ENCODE peak calls at places on chromosomes 11 and 22, in seven cellular contexts. One of them, this sample, is unnamed.

GRCh38 chr11:19370100-19370861 is 129.5 kb upstream of the E2F8 start:
- DNase-seq in activated T-helper 9 cell treated with anti-CD3 and anti-CD28 coated beads, Interleukin-2, amount 50 U/mL, for 16 hours: no peak
- DNase-seq in stromal cell of bone marrow: no peak
- DNase-seq in stimulated activated CD8-positive, alpha-beta memory T cell treated with anti-CD3 and anti-CD28 coated beads, Interleukin-4, amount 100 ng/mL, for 24 hours: no peak
- DNase-seq in NCI-H2029 treated with DMSO at 0.1 percent for 48 hours: no peak
- DNase-seq in naive thymus-derived CD8-positive, alpha-beta T cell: no peak
- DNase-seq in ecto neural progenitor cell: no peak
- DNase-seq in this sample: no peak

GRCh38 chr11:62266558-62266957 is 3.4 kb upstream of the SCGB2A2 start:
- DNase-seq in activated T-helper 9 cell treated with anti-CD3 and anti-CD28 coated beads, Interleukin-2, amount 50 U/mL, for 16 hours: no peak
- DNase-seq in stromal cell of bone marrow: peak
- DNase-seq in stimulated activated CD8-positive, alpha-beta memory T cell treated with anti-CD3 and anti-CD28 coated beads, Interleukin-4, amount 100 ng/mL, for 24 hours: no peak
- DNase-seq in NCI-H2029 treated with DMSO at 0.1 percent for 48 hours: no peak
- DNase-seq in naive thymus-derived CD8-positive, alpha-beta T cell: no peak
- DNase-seq in ecto neural progenitor cell: no peak
- DNase-seq in this sample: no peak

GRCh38 chr11:67053896-67054850 is 2.5 kb upstream of the RHOD start:
- DNase-seq in activated T-helper 9 cell treated with anti-CD3 and anti-CD28 coated beads, Interleukin-2, amount 50 U/mL, for 16 hours: no peak
- DNase-seq in stromal cell of bone marrow: peak
- DNase-seq in stimulated activated CD8-positive, alpha-beta memory T cell treated with anti-CD3 and anti-CD28 coated beads, Interleukin-4, amount 100 ng/mL, for 24 hours: peak
- DNase-seq in NCI-H2029 treated with DMSO at 0.1 percent for 48 hours: no peak
- DNase-seq in naive thymus-derived CD8-positive, alpha-beta T cell: peak
- DNase-seq in ecto neural progenitor cell: peak
- DNase-seq in this sample: peak

GRCh38 chr11:66334605-66335442 is 1.4 kb downstream of the RIN1 start:
- DNase-seq in activated T-helper 9 cell treated with anti-CD3 and anti-CD28 coated beads, Interleukin-2, amount 50 U/mL, for 16 hours: no peak
- DNase-seq in stromal cell of bone marrow: no peak
- DNase-seq in stimulated activated CD8-positive, alpha-beta memory T cell treated with anti-CD3 and anti-CD28 coated beads, Interleukin-4, amount 100 ng/mL, for 24 hours: no peak
- DNase-seq in NCI-H2029 treated with DMSO at 0.1 percent for 48 hours: no peak
- DNase-seq in naive thymus-derived CD8-positive, alpha-beta T cell: no peak
- DNase-seq in ecto neural progenitor cell: no peak
- DNase-seq in this sample: no peak

GRCh38 chr11:131616456-131616855 is 246.0 kb downstream of the NTM start:
- DNase-seq in activated T-helper 9 cell treated with anti-CD3 and anti-CD28 coated beads, Interleukin-2, amount 50 U/mL, for 16 hours: no peak
- DNase-seq in stromal cell of bone marrow: no peak
- DNase-seq in stimulated activated CD8-positive, alpha-beta memory T cell treated with anti-CD3 and anti-CD28 coated beads, Interleukin-4, amount 100 ng/mL, for 24 hours: no peak
- DNase-seq in NCI-H2029 treated with DMSO at 0.1 percent for 48 hours: no peak
- DNase-seq in naive thymus-derived CD8-positive, alpha-beta T cell: no peak
- DNase-seq in ecto neural progenitor cell: no peak
- DNase-seq in this sample: no peak

GRCh38 chr11:113991170-113991569 is 16.3 kb downstream of the HTR3A start:
- DNase-seq in activated T-helper 9 cell treated with anti-CD3 and anti-CD28 coated beads, Interleukin-2, amount 50 U/mL, for 16 hours: no peak
- DNase-seq in stromal cell of bone marrow: peak
- DNase-seq in stimulated activated CD8-positive, alpha-beta memory T cell treated with anti-CD3 and anti-CD28 coated beads, Interleukin-4, amount 100 ng/mL, for 24 hours: peak
- DNase-seq in NCI-H2029 treated with DMSO at 0.1 percent for 48 hours: no peak
- DNase-seq in naive thymus-derived CD8-positive, alpha-beta T cell: no peak
- DNase-seq in ecto neural progenitor cell: peak
- DNase-seq in this sample: no peak

GRCh38 chr11:16001899-16002426 is 354.4 kb downstream of the SOX6 start:
- DNase-seq in activated T-helper 9 cell treated with anti-CD3 and anti-CD28 coated beads, Interleukin-2, amount 50 U/mL, for 16 hours: no peak
- DNase-seq in stromal cell of bone marrow: peak
- DNase-seq in stimulated activated CD8-positive, alpha-beta memory T cell treated with anti-CD3 and anti-CD28 coated beads, Interleukin-4, amount 100 ng/mL, for 24 hours: no peak
- DNase-seq in NCI-H2029 treated with DMSO at 0.1 percent for 48 hours: peak
- DNase-seq in naive thymus-derived CD8-positive, alpha-beta T cell: no peak
- DNase-seq in ecto neural progenitor cell: no peak
- DNase-seq in this sample: no peak

GRCh38 chr11:35239476-35240075 is 100.6 kb downstream of the CD44 start:
- DNase-seq in activated T-helper 9 cell treated with anti-CD3 and anti-CD28 coated beads, Interleukin-2, amount 50 U/mL, for 16 hours: no peak
- DNase-seq in stromal cell of bone marrow: no peak
- DNase-seq in stimulated activated CD8-positive, alpha-beta memory T cell treated with anti-CD3 and anti-CD28 coated beads, Interleukin-4, amount 100 ng/mL, for 24 hours: no peak
- DNase-seq in NCI-H2029 treated with DMSO at 0.1 percent for 48 hours: no peak
- DNase-seq in naive thymus-derived CD8-positive, alpha-beta T cell: no peak
- DNase-seq in ecto neural progenitor cell: no peak
- DNase-seq in this sample: no peak

GRCh38 chr11:76148941-76149613 is 57.2 kb downstream of the WNT11 start:
- DNase-seq in activated T-helper 9 cell treated with anti-CD3 and anti-CD28 coated beads, Interleukin-2, amount 50 U/mL, for 16 hours: no peak
- DNase-seq in stromal cell of bone marrow: no peak
- DNase-seq in stimulated activated CD8-positive, alpha-beta memory T cell treated with anti-CD3 and anti-CD28 coated beads, Interleukin-4, amount 100 ng/mL, for 24 hours: no peak
- DNase-seq in NCI-H2029 treated with DMSO at 0.1 percent for 48 hours: no peak
- DNase-seq in naive thymus-derived CD8-positive, alpha-beta T cell: no peak
- DNase-seq in ecto neural progenitor cell: no peak
- DNase-seq in this sample: no peak

GRCh38 chr11:34052036-34052607 is 591 bp downstream of the CAPRIN1 start:
- DNase-seq in activated T-helper 9 cell treated with anti-CD3 and anti-CD28 coated beads, Interleukin-2, amount 50 U/mL, for 16 hours: peak
- DNase-seq in stromal cell of bone marrow: peak
- DNase-seq in stimulated activated CD8-positive, alpha-beta memory T cell treated with anti-CD3 and anti-CD28 coated beads, Interleukin-4, amount 100 ng/mL, for 24 hours: peak
- DNase-seq in NCI-H2029 treated with DMSO at 0.1 percent for 48 hours: no peak
- DNase-seq in naive thymus-derived CD8-positive, alpha-beta T cell: peak
- DNase-seq in ecto neural progenitor cell: peak
- DNase-seq in this sample: peak

GRCh38 chr11:117316197-117316961 is at the start of gene BACE1:
- DNase-seq in activated T-helper 9 cell treated with anti-CD3 and anti-CD28 coated beads, Interleukin-2, amount 50 U/mL, for 16 hours: no peak
- DNase-seq in stromal cell of bone marrow: peak
- DNase-seq in stimulated activated CD8-positive, alpha-beta memory T cell treated with anti-CD3 and anti-CD28 coated beads, Interleukin-4, amount 100 ng/mL, for 24 hours: no peak
- DNase-seq in NCI-H2029 treated with DMSO at 0.1 percent for 48 hours: peak
- DNase-seq in naive thymus-derived CD8-positive, alpha-beta T cell: no peak
- DNase-seq in ecto neural progenitor cell: peak
- DNase-seq in this sample: no peak

GRCh38 chr11:34558211-34558610 is 44.6 kb upstream of the ELF5 start:
- DNase-seq in activated T-helper 9 cell treated with anti-CD3 and anti-CD28 coated beads, Interleukin-2, amount 50 U/mL, for 16 hours: no peak
- DNase-seq in stromal cell of bone marrow: no peak
- DNase-seq in stimulated activated CD8-positive, alpha-beta memory T cell treated with anti-CD3 and anti-CD28 coated beads, Interleukin-4, amount 100 ng/mL, for 24 hours: no peak
- DNase-seq in NCI-H2029 treated with DMSO at 0.1 percent for 48 hours: no peak
- DNase-seq in naive thymus-derived CD8-positive, alpha-beta T cell: no peak
- DNase-seq in ecto neural progenitor cell: no peak
- DNase-seq in this sample: no peak

GRCh38 chr11:128904872-128905344 is 13.8 kb downstream of the KCNJ5 start:
- DNase-seq in activated T-helper 9 cell treated with anti-CD3 and anti-CD28 coated beads, Interleukin-2, amount 50 U/mL, for 16 hours: no peak
- DNase-seq in stromal cell of bone marrow: no peak
- DNase-seq in stimulated activated CD8-positive, alpha-beta memory T cell treated with anti-CD3 and anti-CD28 coated beads, Interleukin-4, amount 100 ng/mL, for 24 hours: no peak
- DNase-seq in NCI-H2029 treated with DMSO at 0.1 percent for 48 hours: no peak
- DNase-seq in naive thymus-derived CD8-positive, alpha-beta T cell: peak
- DNase-seq in ecto neural progenitor cell: no peak
- DNase-seq in this sample: no peak

GRCh38 chr11:74749965-74750296 is 1.3 kb downstream of the RNF169 start:
- DNase-seq in activated T-helper 9 cell treated with anti-CD3 and anti-CD28 coated beads, Interleukin-2, amount 50 U/mL, for 16 hours: no peak
- DNase-seq in stromal cell of bone marrow: no peak
- DNase-seq in stimulated activated CD8-positive, alpha-beta memory T cell treated with anti-CD3 and anti-CD28 coated beads, Interleukin-4, amount 100 ng/mL, for 24 hours: no peak
- DNase-seq in NCI-H2029 treated with DMSO at 0.1 percent for 48 hours: no peak
- DNase-seq in naive thymus-derived CD8-positive, alpha-beta T cell: no peak
- DNase-seq in ecto neural progenitor cell: no peak
- DNase-seq in this sample: no peak

GRCh38 chr11:70532066-70532440 is 133.7 kb downstream of the CTTN start:
- DNase-seq in activated T-helper 9 cell treated with anti-CD3 and anti-CD28 coated beads, Interleukin-2, amount 50 U/mL, for 16 hours: no peak
- DNase-seq in stromal cell of bone marrow: no peak
- DNase-seq in stimulated activated CD8-positive, alpha-beta memory T cell treated with anti-CD3 and anti-CD28 coated beads, Interleukin-4, amount 100 ng/mL, for 24 hours: no peak
- DNase-seq in NCI-H2029 treated with DMSO at 0.1 percent for 48 hours: no peak
- DNase-seq in naive thymus-derived CD8-positive, alpha-beta T cell: no peak
- DNase-seq in ecto neural progenitor cell: no peak
- DNase-seq in this sample: no peak

GRCh38 chr11:128496684-128497056 is 90.7 kb downstream of the ETS1 start:
- DNase-seq in activated T-helper 9 cell treated with anti-CD3 and anti-CD28 coated beads, Interleukin-2, amount 50 U/mL, for 16 hours: no peak
- DNase-seq in stromal cell of bone marrow: no peak
- DNase-seq in stimulated activated CD8-positive, alpha-beta memory T cell treated with anti-CD3 and anti-CD28 coated beads, Interleukin-4, amount 100 ng/mL, for 24 hours: no peak
- DNase-seq in NCI-H2029 treated with DMSO at 0.1 percent for 48 hours: peak
- DNase-seq in naive thymus-derived CD8-positive, alpha-beta T cell: no peak
- DNase-seq in ecto neural progenitor cell: no peak
- DNase-seq in this sample: no peak

GRCh38 chr11:11499300-11499699 is 122.5 kb downstream of the GALNT18 start:
- DNase-seq in activated T-helper 9 cell treated with anti-CD3 and anti-CD28 coated beads, Interleukin-2, amount 50 U/mL, for 16 hours: no peak
- DNase-seq in stromal cell of bone marrow: no peak
- DNase-seq in stimulated activated CD8-positive, alpha-beta memory T cell treated with anti-CD3 and anti-CD28 coated beads, Interleukin-4, amount 100 ng/mL, for 24 hours: no peak
- DNase-seq in NCI-H2029 treated with DMSO at 0.1 percent for 48 hours: no peak
- DNase-seq in naive thymus-derived CD8-positive, alpha-beta T cell: no peak
- DNase-seq in ecto neural progenitor cell: no peak
- DNase-seq in this sample: no peak

GRCh38 chr11:19646921-19647320 is 65.7 kb upstream of the NAV2 start:
- DNase-seq in activated T-helper 9 cell treated with anti-CD3 and anti-CD28 coated beads, Interleukin-2, amount 50 U/mL, for 16 hours: no peak
- DNase-seq in stromal cell of bone marrow: peak
- DNase-seq in stimulated activated CD8-positive, alpha-beta memory T cell treated with anti-CD3 and anti-CD28 coated beads, Interleukin-4, amount 100 ng/mL, for 24 hours: no peak
- DNase-seq in NCI-H2029 treated with DMSO at 0.1 percent for 48 hours: no peak
- DNase-seq in naive thymus-derived CD8-positive, alpha-beta T cell: no peak
- DNase-seq in ecto neural progenitor cell: no peak
- DNase-seq in this sample: no peak

GRCh38 chr11:59173964-59174663 is 2.2 kb downstream of the DTX4 start:
- DNase-seq in activated T-helper 9 cell treated with anti-CD3 and anti-CD28 coated beads, Interleukin-2, amount 50 U/mL, for 16 hours: no peak
- DNase-seq in stromal cell of bone marrow: no peak
- DNase-seq in stimulated activated CD8-positive, alpha-beta memory T cell treated with anti-CD3 and anti-CD28 coated beads, Interleukin-4, amount 100 ng/mL, for 24 hours: no peak
- DNase-seq in NCI-H2029 treated with DMSO at 0.1 percent for 48 hours: no peak
- DNase-seq in naive thymus-derived CD8-positive, alpha-beta T cell: no peak
- DNase-seq in ecto neural progenitor cell: peak
- DNase-seq in this sample: no peak

GRCh38 chr11:97905101-97905500 is 1115.6 kb upstream of the CNTN5 start:
- DNase-seq in activated T-helper 9 cell treated with anti-CD3 and anti-CD28 coated beads, Interleukin-2, amount 50 U/mL, for 16 hours: no peak
- DNase-seq in stromal cell of bone marrow: no peak
- DNase-seq in stimulated activated CD8-positive, alpha-beta memory T cell treated with anti-CD3 and anti-CD28 coated beads, Interleukin-4, amount 100 ng/mL, for 24 hours: no peak
- DNase-seq in NCI-H2029 treated with DMSO at 0.1 percent for 48 hours: no peak
- DNase-seq in naive thymus-derived CD8-positive, alpha-beta T cell: no peak
- DNase-seq in ecto neural progenitor cell: no peak
- DNase-seq in this sample: no peak

GRCh38 chr11:67242548-67242947 is 23.7 kb upstream of the GRK2 start:
- DNase-seq in activated T-helper 9 cell treated with anti-CD3 and anti-CD28 coated beads, Interleukin-2, amount 50 U/mL, for 16 hours: no peak
- DNase-seq in stromal cell of bone marrow: no peak
- DNase-seq in stimulated activated CD8-positive, alpha-beta memory T cell treated with anti-CD3 and anti-CD28 coated beads, Interleukin-4, amount 100 ng/mL, for 24 hours: no peak
- DNase-seq in NCI-H2029 treated with DMSO at 0.1 percent for 48 hours: no peak
- DNase-seq in naive thymus-derived CD8-positive, alpha-beta T cell: no peak
- DNase-seq in ecto neural progenitor cell: no peak
- DNase-seq in this sample: no peak

GRCh38 chr11:9763301-9763700 is 99.4 kb downstream of the SWAP70 start:
- DNase-seq in activated T-helper 9 cell treated with anti-CD3 and anti-CD28 coated beads, Interleukin-2, amount 50 U/mL, for 16 hours: no peak
- DNase-seq in stromal cell of bone marrow: no peak
- DNase-seq in stimulated activated CD8-positive, alpha-beta memory T cell treated with anti-CD3 and anti-CD28 coated beads, Interleukin-4, amount 100 ng/mL, for 24 hours: no peak
- DNase-seq in NCI-H2029 treated with DMSO at 0.1 percent for 48 hours: no peak
- DNase-seq in naive thymus-derived CD8-positive, alpha-beta T cell: no peak
- DNase-seq in ecto neural progenitor cell: no peak
- DNase-seq in this sample: no peak

GRCh38 chr11:11476499-11476898 is 123.4 kb upstream of the CSNK2A3 start:
- DNase-seq in activated T-helper 9 cell treated with anti-CD3 and anti-CD28 coated beads, Interleukin-2, amount 50 U/mL, for 16 hours: no peak
- DNase-seq in stromal cell of bone marrow: no peak
- DNase-seq in stimulated activated CD8-positive, alpha-beta memory T cell treated with anti-CD3 and anti-CD28 coated beads, Interleukin-4, amount 100 ng/mL, for 24 hours: no peak
- DNase-seq in NCI-H2029 treated with DMSO at 0.1 percent for 48 hours: no peak
- DNase-seq in naive thymus-derived CD8-positive, alpha-beta T cell: no peak
- DNase-seq in ecto neural progenitor cell: no peak
- DNase-seq in this sample: no peak

GRCh38 chr22:27181537-27181936 is 524.1 kb downstream of the MIAT start:
- DNase-seq in activated T-helper 9 cell treated with anti-CD3 and anti-CD28 coated beads, Interleukin-2, amount 50 U/mL, for 16 hours: no peak
- DNase-seq in stromal cell of bone marrow: no peak
- DNase-seq in stimulated activated CD8-positive, alpha-beta memory T cell treated with anti-CD3 and anti-CD28 coated beads, Interleukin-4, amount 100 ng/mL, for 24 hours: no peak
- DNase-seq in NCI-H2029 treated with DMSO at 0.1 percent for 48 hours: no peak
- DNase-seq in naive thymus-derived CD8-positive, alpha-beta T cell: no peak
- DNase-seq in ecto neural progenitor cell: no peak
- DNase-seq in this sample: no peak

GRCh38 chr22:23178512-23179254 is 1.6 kb upstream of the BCR start:
- DNase-seq in activated T-helper 9 cell treated with anti-CD3 and anti-CD28 coated beads, Interleukin-2, amount 50 U/mL, for 16 hours: peak
- DNase-seq in stromal cell of bone marrow: no peak
- DNase-seq in stimulated activated CD8-positive, alpha-beta memory T cell treated with anti-CD3 and anti-CD28 coated beads, Interleukin-4, amount 100 ng/mL, for 24 hours: no peak
- DNase-seq in NCI-H2029 treated with DMSO at 0.1 percent for 48 hours: no peak
- DNase-seq in naive thymus-derived CD8-positive, alpha-beta T cell: peak
- DNase-seq in ecto neural progenitor cell: peak
- DNase-seq in this sample: peak